ENCODE peak calls at places on chromosomes 4 and X, in five cellular contexts. G, K, O, C and N are unnamed samples.
A peak's percentile ranks its signal among the peaks of the same experiment; 100 is the strongest.

GRCh38 chr4:145446184-145446583 is 35.5 kb upstream of the SMAD1 start:
- DNase-seq in G (no peak), K (no peak), O (no peak), C (no peak), N (no peak)

GRCh38 chrX:13506574-13506973 is 62.8 kb upstream of the EGFL6 start:
- DNase-seq in G (peak; percentile 40), K (peak; percentile 60), O (peak; percentile 45), C (peak; percentile 41), N (peak; percentile 51)

GRCh38 chr4:3521621-3522325 is 10.4 kb downstream of the LRPAP1 start:
- DNase-seq in G (no peak), K (peak; percentile 36), O (no peak), C (peak; percentile 30), N (no peak)

GRCh38 chrX:110531873-110532272 is 173.2 kb downstream of the RTL9 start:
- DNase-seq in G (no peak), K (no peak), O (no peak), C (no peak), N (no peak)

GRCh38 chr4:2096073-2096609 is 37.0 kb downstream of the NAT8L start:
- DNase-seq in G (no peak), K (no peak), O (no peak), C (no peak), N (no peak)

GRCh38 chr4:76623217-76624060 is 188.4 kb downstream of the SHROOM3 start:
- DNase-seq in G (no peak), K (no peak), O (no peak), C (no peak), N (no peak)

GRCh38 chrX:153762636-153763173 is 1.3 kb upstream of the PLXNB3 start:
- DNase-seq in G (no peak), K (no peak), O (no peak), C (no peak), N (no peak)

GRCh38 chr4:51855751-51856150 is 12.8 kb downstream of the DCUN1D4 start:
- DNase-seq in G (no peak), K (no peak), O (no peak), C (no peak), N (no peak)

GRCh38 chrX:10156199-10157031 is at the start of gene CLCN4:
- DNase-seq in G (peak; percentile 65), K (no peak), O (no peak), C (peak; percentile 81), N (peak; percentile 65)

GRCh38 chrX:37361596-37361995 is 12.4 kb downstream of the PRRG1 start:
- DNase-seq in G (no peak), K (no peak), O (no peak), C (no peak), N (no peak)

GRCh38 chrX:18574591-18574990 is 97.3 kb downstream of the RS1 start:
- DNase-seq in G (no peak), K (no peak), O (no peak), C (no peak), N (no peak)

GRCh38 chr4:55312491-55313101 is 33.4 kb upstream of the SRD5A3 start:
- DNase-seq in G (peak; percentile 53), K (peak; percentile 57), O (peak; percentile 34), C (no peak), N (peak; percentile 50)

GRCh38 chr4:121164291-121164690 is at the start of gene TNIP3:
- DNase-seq in G (no peak), K (no peak), O (no peak), C (no peak), N (no peak)

GRCh38 chr4:115292320-115293092 is 179.1 kb upstream of the NDST4 start:
- DNase-seq in G (no peak), K (no peak), O (no peak), C (no peak), N (peak; percentile 27)

GRCh38 chr4:108926058-108926457 is 163.2 kb upstream of the ETNPPL start:
- DNase-seq in G (no peak), K (no peak), O (no peak), C (no peak), N (no peak)

GRCh38 chr4:113635739-113636437 is 125.7 kb downstream of the CAMK2D start:
- DNase-seq in G (no peak), K (no peak), O (no peak), C (no peak), N (no peak)

GRCh38 chrX:37349131-37350033 is at the start of gene PRRG1:
- DNase-seq in G (peak; percentile 80), K (no peak), O (no peak), C (peak; percentile 83), N (no peak)

GRCh38 chr4:143253156-143253555 is 68.4 kb downstream of the USP38 start:
- DNase-seq in G (no peak), K (no peak), O (no peak), C (no peak), N (no peak)

GRCh38 chr4:113541933-113542332 is 219.6 kb downstream of the CAMK2D start:
- DNase-seq in G (no peak), K (no peak), O (no peak), C (no peak), N (no peak)

GRCh38 chrX:49960061-49960460 is 37.7 kb downstream of the CLCN5 start:
- DNase-seq in G (no peak), K (no peak), O (no peak), C (no peak), N (no peak)

GRCh38 chr4:116531870-116532269 is 553.5 kb downstream of the TRAM1L1 start:
- DNase-seq in G (no peak), K (no peak), O (peak; percentile 10), C (no peak), N (peak; percentile 5)

GRCh38 chr4:75195111-75195510 is 262.2 kb downstream of the PARM1 start:
- DNase-seq in G (no peak), K (no peak), O (no peak), C (no peak), N (no peak)

GRCh38 chr4:150510176-150510875 is 71.6 kb upstream of the MAB21L2 start:
- DNase-seq in G (no peak), K (no peak), O (no peak), C (no peak), N (no peak)

GRCh38 chrX:51891821-51892551 is 1.4 kb upstream of the MAGED1 start:
- DNase-seq in G (no peak), K (no peak), O (no peak), C (no peak), N (peak; percentile 70)

GRCh38 chr4:173146456-173146855 is 22.2 kb upstream of the GALNT7 start:
- DNase-seq in G (no peak), K (no peak), O (no peak), C (no peak), N (no peak)

GRCh38 chr4:76212851-76213414 is 691 bp downstream of the SCARB2 start:
- DNase-seq in G (no peak), K (peak; percentile 65), O (peak; percentile 76), C (no peak), N (no peak)

GRCh38 chrX:85501349-85501748 is 121.9 kb upstream of the POF1B start:
- DNase-seq in G (no peak), K (no peak), O (no peak), C (no peak), N (no peak)

GRCh38 chrX:101462892-101463291 is 22.4 kb upstream of the ARMCX4 start:
- DNase-seq in G (no peak), K (no peak), O (no peak), C (no peak), N (peak; percentile 8)

GRCh38 chrX:154048398-154048797 is 28.7 kb upstream of the IRAK1 start:
- DNase-seq in G (no peak), K (no peak), O (no peak), C (no peak), N (no peak)

GRCh38 chr4:128600996-128601857 is 208.3 kb upstream of the JADE1 start:
- DNase-seq in G (peak; percentile 91), K (no peak), O (no peak), C (peak; percentile 72), N (no peak)

GRCh38 chr4:140659935-140660710 is 91.4 kb upstream of the UCP1 start:
- DNase-seq in G (no peak), K (no peak), O (no peak), C (no peak), N (no peak)

GRCh38 chr4:144300616-144301015 is 160.1 kb upstream of the GYPA start:
- DNase-seq in G (no peak), K (no peak), O (no peak), C (no peak), N (no peak)
- H3K4me1 ChIP-seq in G (no peaks in the 10 kb centered on the region), K (no peaks in the 10 kb centered on the region), O (no peaks in the 10 kb centered on the region), C (no peaks in the 10 kb centered on the region), N (no peaks in the 10 kb centered on the region)

GRCh38 chr4:24574256-24574655 is 10.1 kb downstream of the DHX15 start:
- DNase-seq in G (no peak), K (no peak), O (no peak), C (no peak), N (no peak)
- H3K4me1 ChIP-seq in G (peaks cover 17% of the 10 kb centered on the region), K (peaks cover 46% of the 10 kb centered on the region), O (peaks cover 26% of the 10 kb centered on the region), C (peaks cover 61% of the 10 kb centered on the region), N (peaks cover 22% of the 10 kb centered on the region)

GRCh38 chrX:132809581-132809980 is 148.8 kb downstream of the HS6ST2 start:
- DNase-seq in G (no peak), K (no peak), O (no peak), C (no peak), N (no peak)
- H3K4me1 ChIP-seq in G (no peaks in the 10 kb centered on the region), K (no peaks in the 10 kb centered on the region), O (no peaks in the 10 kb centered on the region), C (no peaks in the 10 kb centered on the region), N (no peaks in the 10 kb centered on the region)

GRCh38 chr4:41177016-41177415 is 37.3 kb downstream of the APBB2 start:
- DNase-seq in G (no peak), K (no peak), O (no peak), C (no peak), N (no peak)
- H3K4me1 ChIP-seq in G (peaks cover 23% of the 10 kb centered on the region), K (no peaks in the 10 kb centered on the region), O (no peaks in the 10 kb centered on the region), C (peaks cover 39% of the 10 kb centered on the region), N (peaks cover 36% of the 10 kb centered on the region)

DNA sequence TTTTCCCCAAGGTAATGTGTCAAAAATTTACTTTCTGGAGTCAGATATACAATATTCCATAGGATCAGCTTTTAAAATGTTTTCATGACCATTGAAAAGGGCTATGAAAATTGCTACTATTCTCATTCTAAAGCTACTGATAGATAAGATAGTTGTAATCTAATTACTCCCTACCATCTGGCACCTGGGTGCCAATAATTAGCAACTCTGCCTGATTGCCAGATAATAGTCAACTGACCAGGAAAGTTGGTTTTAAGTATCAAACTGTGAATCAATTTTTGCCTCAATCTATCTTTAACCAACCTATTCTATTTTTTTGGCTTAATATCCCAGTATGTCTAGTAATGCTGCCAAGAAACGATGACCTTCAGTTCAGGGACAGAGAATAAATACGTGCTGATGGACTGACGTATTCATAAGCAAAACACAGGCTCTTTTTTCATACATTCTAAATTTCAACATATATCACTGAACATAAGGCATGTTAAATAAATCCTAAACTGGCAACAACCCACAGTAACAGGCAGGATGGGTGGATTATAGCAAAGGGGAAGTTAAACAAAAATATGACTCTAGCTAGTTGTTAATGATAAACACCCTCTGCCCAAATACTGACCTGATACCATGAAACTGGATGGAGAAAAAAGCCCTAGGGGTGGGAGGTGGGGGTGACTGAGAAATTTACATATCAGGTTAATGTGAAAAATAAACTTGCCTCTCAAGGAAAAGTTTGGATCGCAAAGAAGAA is 18.2 kb downstream of the SH3RF1 start:
- DNase-seq in G (no peak), K (no peak), O (no peak), C (no peak), N (no peak)
- H3K4me1 ChIP-seq in G (peaks cover 47% of the 10 kb centered on the region), K (no peaks in the 10 kb centered on the region), O (no peaks in the 10 kb centered on the region), C (peaks cover 80% of the 10 kb centered on the region), N (no peaks in the 10 kb centered on the region)